ENCODE peak calls at places on chromosomes 11 and 22, in six cellular contexts. One of them, this sample, is unnamed.

GRCh38 chr11:71331631-71332030 is 79.3 kb upstream of the SHANK2 start:
- DNase-seq in heart left ventricle: no peak
- DNase-seq in A549: no peak
- DNase-seq in uterus: no peak
- DNase-seq in transverse colon: no peak
- DNase-seq in endothelial cell of umbilical vein: no peak
- DNase-seq in this sample: no peak

GRCh38 chr11:83815736-83816135 is 529.6 kb upstream of the CCDC90B start:
- DNase-seq in endothelial cell of umbilical vein: peak; percentile 9
- DNase-seq in transverse colon: no peak
- DNase-seq in uterus: no peak
- DNase-seq in A549: no peak
- DNase-seq in heart left ventricle: no peak
- DNase-seq in this sample: no peak

GRCh38 chr11:31995525-31996123 is 95.2 kb upstream of the RCN1 start:
- DNase-seq in transverse colon: no peak
- DNase-seq in endothelial cell of umbilical vein: peak; percentile 4
- DNase-seq in A549: peak; percentile 1
- DNase-seq in uterus: no peak
- DNase-seq in heart left ventricle: no peak
- DNase-seq in this sample: no peak

GRCh38 chr11:128247235-128247594 is 340.1 kb downstream of the ETS1 start:
- DNase-seq in heart left ventricle: no peak
- DNase-seq in uterus: peak; percentile 31
- DNase-seq in A549: no peak
- DNase-seq in endothelial cell of umbilical vein: no peak
- DNase-seq in transverse colon: no peak
- DNase-seq in this sample: no peak

GRCh38 chr22:39988386-39989114 is 6.2 kb upstream of the FAM83F start:
- DNase-seq in endothelial cell of umbilical vein: no peak
- DNase-seq in heart left ventricle: no peak
- DNase-seq in A549: no peak
- DNase-seq in uterus: no peak
- DNase-seq in transverse colon: no peak
- DNase-seq in this sample: no peak

GRCh38 chr22:47093720-47094119 is 331.3 kb downstream of the TBC1D22A start:
- DNase-seq in endothelial cell of umbilical vein: no peak
- DNase-seq in heart left ventricle: no peak
- DNase-seq in A549: no peak
- DNase-seq in uterus: no peak
- DNase-seq in transverse colon: no peak
- DNase-seq in this sample: no peak

GRCh38 chr11:61955031-61955415 is 4.9 kb downstream of the BEST1 start:
- DNase-seq in uterus: peak; percentile 83
- DNase-seq in endothelial cell of umbilical vein: no peak
- DNase-seq in transverse colon: peak; percentile 49
- DNase-seq in heart left ventricle: peak; percentile 84
- DNase-seq in A549: peak; percentile 62
- DNase-seq in this sample: peak; percentile 93

GRCh38 chr11:76577199-76577920 is 93.2 kb downstream of the LRRC32 start:
- DNase-seq in uterus: no peak
- DNase-seq in heart left ventricle: peak; percentile 90
- DNase-seq in A549: peak; percentile 58
- DNase-seq in endothelial cell of umbilical vein: peak; percentile 71
- DNase-seq in transverse colon: peak; percentile 64
- DNase-seq in this sample: no peak

GRCh38 chr11:25928076-25928475 is 403.9 kb upstream of the ANO3 start:
- DNase-seq in transverse colon: no peak
- DNase-seq in heart left ventricle: no peak
- DNase-seq in uterus: no peak
- DNase-seq in endothelial cell of umbilical vein: no peak
- DNase-seq in A549: no peak
- DNase-seq in this sample: no peak

GRCh38 chr11:119092880-119093665 is 8.4 kb downstream of the HMBS start:
- DNase-seq in uterus: no peak
- DNase-seq in A549: no peak
- DNase-seq in endothelial cell of umbilical vein: peak; percentile 18
- DNase-seq in heart left ventricle: no peak
- DNase-seq in transverse colon: no peak
- DNase-seq in this sample: no peak

GRCh38 chr11:10117709-10118341 is 176.2 kb downstream of the SBF2 start:
- DNase-seq in endothelial cell of umbilical vein: peak; percentile 61
- DNase-seq in uterus: no peak
- DNase-seq in transverse colon: no peak
- DNase-seq in A549: no peak
- DNase-seq in heart left ventricle: no peak
- DNase-seq in this sample: no peak

GRCh38 chr11:65431452-65432132 is 9.0 kb downstream of the NEAT1 start:
- DNase-seq in heart left ventricle: no peak
- DNase-seq in endothelial cell of umbilical vein: peak; percentile 35
- DNase-seq in transverse colon: peak; percentile 32
- DNase-seq in uterus: no peak
- DNase-seq in A549: peak; percentile 36
- DNase-seq in this sample: peak; percentile 48

GRCh38 chr11:76721755-76722677 is 51.5 kb upstream of the LRRC32 start:
- DNase-seq in heart left ventricle: peak; percentile 91
- DNase-seq in transverse colon: peak; percentile 87
- DNase-seq in endothelial cell of umbilical vein: peak; percentile 77
- DNase-seq in uterus: peak; percentile 84
- DNase-seq in A549: peak; percentile 80
- DNase-seq in this sample: peak; percentile 98

GRCh38 chr11:75525433-75526191 is at the start of gene GDPD5:
- DNase-seq in endothelial cell of umbilical vein: peak; percentile 79
- DNase-seq in A549: peak; percentile 76
- DNase-seq in uterus: peak; percentile 82
- DNase-seq in heart left ventricle: peak; percentile 92
- DNase-seq in transverse colon: peak; percentile 87
- DNase-seq in this sample: peak; percentile 69

GRCh38 chr11:98561216-98561615 is 459.5 kb upstream of the CNTN5 start:
- DNase-seq in endothelial cell of umbilical vein: no peak
- DNase-seq in transverse colon: no peak
- DNase-seq in A549: no peak
- DNase-seq in heart left ventricle: no peak
- DNase-seq in uterus: no peak
- DNase-seq in this sample: no peak

GRCh38 chr11:75320046-75320618 is 31.3 kb downstream of the ARRB1 start:
- DNase-seq in transverse colon: no peak
- DNase-seq in A549: no peak
- DNase-seq in heart left ventricle: peak; percentile 57
- DNase-seq in uterus: no peak
- DNase-seq in endothelial cell of umbilical vein: peak; percentile 72
- DNase-seq in this sample: no peak

GRCh38 chr11:118641463-118642019 is 34.1 kb downstream of the PHLDB1 start:
- DNase-seq in transverse colon: peak; percentile 78
- DNase-seq in A549: no peak
- DNase-seq in heart left ventricle: peak; percentile 47
- DNase-seq in endothelial cell of umbilical vein: no peak
- DNase-seq in uterus: no peak
- DNase-seq in this sample: no peak

GRCh38 chr22:27718186-27719032 is 83.1 kb downstream of the MN1 start:
- DNase-seq in uterus: peak; percentile 58
- DNase-seq in transverse colon: peak; percentile 57
- DNase-seq in heart left ventricle: peak; percentile 79
- DNase-seq in endothelial cell of umbilical vein: peak; percentile 78
- DNase-seq in A549: peak; percentile 95
- DNase-seq in this sample: peak; percentile 93
- TF ChIP-seq POLR2A in uterus: no peak
- TF ChIP-seq POLR2A in transverse colon: no peak
- TF ChIP-seq POLR2A in heart left ventricle: peak; percentile 44
- TF ChIP-seq POLR2A in endothelial cell of umbilical vein: no peak
- TF ChIP-seq POLR2A in A549: no peak
- TF ChIP-seq POLR2A in this sample: no peak

GRCh38 chr11:2139118-2139490 is at the start of gene IGF2:
- DNase-seq in endothelial cell of umbilical vein: no peak
- DNase-seq in uterus: no peak
- DNase-seq in A549: no peak
- DNase-seq in heart left ventricle: peak; percentile 67
- DNase-seq in transverse colon: no peak
- DNase-seq in this sample: no peak
- H3K4me3 ChIP-seq in endothelial cell of umbilical vein: peak within 1 kb of the TSS; percentile 23
- H3K4me3 ChIP-seq in uterus: peak within 1 kb of the TSS; percentile 35
- H3K4me3 ChIP-seq in A549: peak within 1 kb of the TSS; percentile 52
- H3K4me3 ChIP-seq in heart left ventricle: peak within 1 kb of the TSS; percentile 56
- H3K4me3 ChIP-seq in transverse colon: no peak within 1 kb of the TSS
- H3K4me3 ChIP-seq in this sample: no peak within 1 kb of the TSS

GRCh38 chr11:13009476-13009920 is 382 bp downstream of the RASSF10 start:
- DNase-seq in uterus: no peak
- DNase-seq in transverse colon: no peak
- DNase-seq in endothelial cell of umbilical vein: peak; percentile 4
- DNase-seq in heart left ventricle: peak; percentile 56
- DNase-seq in A549: no peak
- DNase-seq in this sample: peak; percentile 84

GRCh38 chr11:13008625-13009475 is at the start of gene RASSF10:
- DNase-seq in transverse colon: peak; percentile 85
- DNase-seq in A549: peak; percentile 89
- DNase-seq in uterus: no peak
- DNase-seq in endothelial cell of umbilical vein: peak; percentile 20
- DNase-seq in heart left ventricle: peak; percentile 70
- DNase-seq in this sample: peak; percentile 69

GRCh38 chr11:13010737-13011342 is 1.7 kb downstream of the RASSF10 start:
- DNase-seq in transverse colon: peak; percentile 13
- DNase-seq in uterus: no peak
- DNase-seq in heart left ventricle: peak; percentile 59
- DNase-seq in A549: no peak
- DNase-seq in endothelial cell of umbilical vein: peak; percentile 9
- DNase-seq in this sample: peak; percentile 86

GRCh38 chr11:13011366-13012036 is 2.4 kb downstream of the RASSF10 start:
- DNase-seq in endothelial cell of umbilical vein: no peak
- DNase-seq in uterus: no peak
- DNase-seq in A549: no peak
- DNase-seq in transverse colon: no peak
- DNase-seq in heart left ventricle: no peak
- DNase-seq in this sample: no peak

DNA sequence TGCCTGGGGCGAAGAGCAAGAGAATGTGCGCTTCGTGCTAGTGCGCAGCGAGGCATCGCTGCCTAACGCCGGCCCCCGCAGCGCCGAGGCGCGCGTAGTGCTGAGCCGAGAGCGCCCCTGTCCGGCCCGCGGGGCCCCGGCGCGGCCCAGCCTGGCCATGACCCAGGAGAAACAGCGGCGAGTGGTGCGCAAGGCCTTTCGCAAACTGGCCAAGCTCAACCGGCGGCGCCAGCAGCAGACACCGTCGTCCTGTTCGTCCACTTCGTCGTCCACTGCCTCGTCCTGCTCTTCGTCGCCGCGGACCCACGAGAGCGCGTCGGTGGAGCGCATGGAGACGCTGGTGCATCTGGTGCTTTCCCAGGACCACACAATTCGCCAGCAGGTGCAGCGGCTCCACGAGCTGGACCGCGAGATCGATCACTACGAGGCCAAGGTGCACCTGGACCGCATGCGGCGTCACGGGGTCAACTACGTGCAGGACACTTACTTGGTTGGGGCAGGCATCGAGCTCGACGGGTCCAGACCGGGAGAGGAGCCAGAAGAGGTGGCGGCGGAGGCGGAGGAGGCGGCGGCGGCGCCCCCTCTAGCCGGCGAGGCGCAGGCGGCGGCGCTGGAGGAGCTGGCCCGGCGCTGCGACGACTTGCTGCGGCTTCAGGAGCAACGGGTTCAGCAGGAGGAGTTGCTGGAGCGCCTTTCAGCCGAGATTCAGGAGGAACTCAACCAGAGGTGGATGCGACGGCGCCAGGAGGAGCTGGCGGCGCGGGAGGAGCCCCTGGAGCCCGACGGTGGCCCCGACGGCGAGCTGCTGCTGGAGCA is 1.0 kb downstream of the RASSF10 start:
- DNase-seq in endothelial cell of umbilical vein: peak; percentile 18
- DNase-seq in transverse colon: no peak
- DNase-seq in uterus: no peak
- DNase-seq in heart left ventricle: peak; percentile 53
- DNase-seq in A549: peak; percentile 53
- DNase-seq in this sample: no peak
- TF ChIP-seq CTCF in endothelial cell of umbilical vein: no peak
- TF ChIP-seq CTCF in transverse colon: no peak
- TF ChIP-seq CTCF in uterus: no peak
- TF ChIP-seq CTCF in heart left ventricle: no peak
- TF ChIP-seq CTCF in A549: no peak
- TF ChIP-seq CTCF in this sample: no peak

GRCh38 chr11:116452447-116452846 is 320.3 kb downstream of the BUD13 start:
- DNase-seq in endothelial cell of umbilical vein: no peak
- DNase-seq in uterus: no peak
- DNase-seq in A549: no peak
- DNase-seq in heart left ventricle: no peak
- DNase-seq in transverse colon: no peak
- DNase-seq in this sample: no peak
- TF ChIP-seq POLR2A in endothelial cell of umbilical vein: no peak
- TF ChIP-seq POLR2A in uterus: no peak
- TF ChIP-seq POLR2A in A549: no peak
- TF ChIP-seq POLR2A in heart left ventricle: no peak
- TF ChIP-seq POLR2A in transverse colon: no peak
- TF ChIP-seq POLR2A in this sample: no peak

GRCh38 chr11:36822829-36823228 is 224.8 kb upstream of the RAG2 start:
- DNase-seq in endothelial cell of umbilical vein: no peak
- DNase-seq in heart left ventricle: no peak
- DNase-seq in uterus: no peak
- DNase-seq in A549: no peak
- DNase-seq in transverse colon: no peak
- DNase-seq in this sample: no peak
- H3K4me3 ChIP-seq in endothelial cell of umbilical vein: no peak overlapping the region
- H3K4me3 ChIP-seq in heart left ventricle: no peak overlapping the region
- H3K4me3 ChIP-seq in uterus: no peak overlapping the region
- H3K4me3 ChIP-seq in A549: no peak overlapping the region
- H3K4me3 ChIP-seq in transverse colon: no peak overlapping the region
- H3K4me3 ChIP-seq in this sample: no peak overlapping the region

GRCh38 chr11:33684003-33684715 is 16.5 kb downstream of the C11orf91 start:
- DNase-seq in uterus: no peak
- DNase-seq in endothelial cell of umbilical vein: no peak
- DNase-seq in heart left ventricle: no peak
- DNase-seq in A549: no peak
- DNase-seq in transverse colon: no peak
- DNase-seq in this sample: no peak

GRCh38 chr11:33682019-33682418 is 18.6 kb downstream of the C11orf91 start:
- DNase-seq in endothelial cell of umbilical vein: no peak
- DNase-seq in heart left ventricle: no peak
- DNase-seq in transverse colon: no peak
- DNase-seq in A549: no peak
- DNase-seq in uterus: no peak
- DNase-seq in this sample: no peak

GRCh38 chr11:33687733-33688479 is 12.7 kb downstream of the C11orf91 start:
- DNase-seq in A549: peak; percentile 76
- DNase-seq in transverse colon: no peak
- DNase-seq in heart left ventricle: no peak
- DNase-seq in uterus: peak; percentile 56
- DNase-seq in endothelial cell of umbilical vein: peak; percentile 75
- DNase-seq in this sample: no peak

GRCh38 chr11:33685061-33685460 is 15.6 kb downstream of the C11orf91 start:
- DNase-seq in heart left ventricle: no peak
- DNase-seq in A549: no peak
- DNase-seq in endothelial cell of umbilical vein: no peak
- DNase-seq in transverse colon: no peak
- DNase-seq in uterus: no peak
- DNase-seq in this sample: no peak

DNA sequence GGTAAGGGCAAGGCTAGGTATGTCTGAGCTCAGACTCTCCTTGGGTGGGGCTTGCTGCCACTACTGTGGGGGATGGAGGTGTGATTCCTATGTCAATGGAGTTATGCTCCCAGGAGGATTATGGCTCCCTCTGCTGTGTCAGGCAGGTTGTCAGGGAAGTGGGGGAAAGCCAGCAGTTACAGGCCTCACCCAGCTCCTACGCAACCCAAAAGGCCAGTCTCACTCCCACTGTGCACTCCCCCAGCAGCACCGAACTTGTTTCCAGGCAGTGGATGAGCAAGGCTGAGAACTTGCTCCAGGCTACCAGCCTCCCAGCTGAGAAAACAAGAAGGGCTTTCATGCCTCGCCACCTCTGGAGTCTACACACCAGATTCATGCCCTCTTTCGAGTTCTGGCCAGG is 18.2 kb downstream of the C11orf91 start:
- DNase-seq in heart left ventricle: no peak
- DNase-seq in uterus: no peak
- DNase-seq in A549: no peak
- DNase-seq in transverse colon: no peak
- DNase-seq in endothelial cell of umbilical vein: no peak
- DNase-seq in this sample: no peak
- TF ChIP-seq CTCF in heart left ventricle: no peak
- TF ChIP-seq CTCF in uterus: no peak
- TF ChIP-seq CTCF in A549: no peak
- TF ChIP-seq CTCF in transverse colon: no peak
- TF ChIP-seq CTCF in endothelial cell of umbilical vein: no peak
- TF ChIP-seq CTCF in this sample: no peak

This sample was measured in lower leg skin.